ENCODE peak calls at places on chromosomes 3 and 15, in four cellular contexts. M is A549, V is K562, Y is HepG2. T is an unnamed sample.

GRCh38 chr15:98856540-98856907 is 151.1 kb downstream of the PGPEP1L start:
- DNase-seq in M (peak), V (no peak), Y (no peak), T (no peak)

GRCh38 chr3:73510298-73510697 is 114.4 kb downstream of the PDZRN3 start:
- DNase-seq in M (no peak), V (no peak), Y (no peak), T (no peak)

GRCh38 chr3:185715091-185715490 is 109.8 kb downstream of the IGF2BP2 start:
- DNase-seq in M (no peak), V (no peak), Y (no peak), T (peak)

GRCh38 chr3:50661321-50661837 is 13.3 kb upstream of the DOCK3 start:
- DNase-seq in M (no peak), V (no peak), Y (no peak), T (no peak)

GRCh38 chr3:195762611-195763247 is 42.0 kb downstream of the MUC20 start:
- DNase-seq in M (no peak), V (no peak), Y (no peak), T (no peak)

GRCh38 chr3:15331606-15332404 is 581 bp downstream of the SH3BP5 start:
- DNase-seq in M (no peak), V (no peak), Y (no peak), T (peak)

GRCh38 chr3:64916937-64917336 is 229.1 kb upstream of the ADAMTS9 start:
- DNase-seq in M (no peak), V (peak), Y (no peak), T (no peak)

GRCh38 chr3:50591196-50591741 is 20.3 kb downstream of the CISH start:
- DNase-seq in M (no peak), V (no peak), Y (no peak), T (no peak)

GRCh38 chr15:101406796-101407195 is 82.7 kb downstream of the PCSK6 start:
- DNase-seq in M (no peak), V (no peak), Y (no peak), T (no peak)

GRCh38 chr15:51649659-51650521 is 27.3 kb upstream of the DMXL2 start:
- DNase-seq in M (peak), V (peak), Y (peak), T (no peak)

DNA sequence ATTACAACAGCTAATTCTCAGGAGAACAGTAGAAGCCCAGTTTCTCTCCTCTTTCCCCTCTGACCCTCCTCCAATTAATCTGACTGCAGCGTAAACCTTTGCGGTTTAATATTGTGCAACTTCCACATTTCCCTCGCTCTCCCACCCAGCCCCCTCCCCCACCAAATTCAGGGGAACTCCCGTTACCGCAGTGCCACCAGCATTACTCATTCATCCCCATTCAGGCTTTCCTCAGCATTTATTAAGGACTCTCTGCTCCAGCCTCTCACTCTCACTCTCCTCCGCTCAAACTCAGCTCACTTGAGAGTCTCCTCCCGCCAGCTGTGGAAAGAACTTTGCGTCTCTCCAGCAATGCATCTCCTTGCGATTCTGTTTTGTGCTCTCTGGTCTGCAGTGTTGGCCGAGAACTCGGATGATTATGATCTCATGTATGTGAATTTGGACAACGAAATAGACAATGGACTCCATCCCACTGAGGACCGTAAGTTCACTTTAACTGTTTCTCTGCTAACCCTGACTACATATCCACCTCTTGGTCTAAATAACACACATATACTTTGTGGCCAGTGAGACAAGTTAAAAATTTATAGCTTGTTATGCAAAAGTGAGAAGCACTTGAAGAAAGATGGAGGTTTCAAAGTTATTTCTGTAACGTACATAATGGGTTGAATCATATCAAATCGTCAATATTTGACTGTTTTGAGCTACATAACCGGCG is at the start of gene PTX3:
- DNase-seq in M (peak), V (no peak), Y (no peak), T (peak)
- TF ChIP-seq JUN in M (no peak), V (no peak), Y (no peak), T (no peak)

GRCh38 chr3:149388001-149388435 is 10.6 kb upstream of the TM4SF1 start:
- DNase-seq in M (peak), V (no peak), Y (no peak), T (no peak)
- TF ChIP-seq JUN in M (peak), V (no peak), Y (no peak), T (no peak)

GRCh38 chr3:171644681-171645080 is 165.6 kb downstream of the PLD1 start:
- DNase-seq in M (no peak), V (no peak), Y (no peak), T (no peak)

GRCh38 chr3:171648079-171648478 is 162.2 kb downstream of the PLD1 start:
- DNase-seq in M (no peak), V (no peak), Y (no peak), T (no peak)

GRCh38 chr3:171643033-171643432 is 167.2 kb downstream of the PLD1 start:
- DNase-seq in M (no peak), V (no peak), Y (no peak), T (no peak)

GRCh38 chr3:171649282-171649681 is 161.0 kb downstream of the PLD1 start:
- DNase-seq in M (no peak), V (no peak), Y (no peak), T (no peak)

GRCh38 chr3:171646357-171647133 is 163.7 kb downstream of the PLD1 start:
- DNase-seq in M (peak), V (peak), Y (peak), T (no peak)
- TF ChIP-seq JUN in M (no peak), V (no peak), Y (no peak), T (no peak)

DNA sequence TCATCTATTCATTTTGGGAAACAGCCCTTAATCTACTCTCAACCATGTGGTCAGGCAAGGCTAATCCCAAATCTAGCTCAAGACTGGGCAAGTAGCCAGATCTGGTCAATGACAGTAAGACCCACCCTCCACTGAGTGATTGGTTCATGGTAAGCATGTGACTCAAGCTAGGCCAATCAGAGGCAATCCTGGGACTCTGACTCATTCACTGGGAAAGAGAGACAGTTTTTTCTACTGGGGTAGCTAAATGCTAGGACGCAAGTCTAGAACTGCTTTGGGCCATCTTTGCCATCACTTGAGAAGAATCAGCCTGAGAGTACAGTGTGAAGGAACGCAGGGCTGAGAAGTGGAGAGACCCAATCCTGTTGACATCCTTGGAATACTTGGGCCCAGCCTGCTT is 9.3 kb upstream of the RAD18 start:
- DNase-seq in M (peak), V (peak), Y (peak), T (no peak)
- TF ChIP-seq JUN in M (no peak), V (peak), Y (no peak), T (no peak)

GRCh38 chr3:107065094-107065861 is 312.0 kb upstream of the CCDC54 start:
- DNase-seq in M (no peak), V (no peak), Y (no peak), T (no peak)

GRCh38 chr3:107063351-107063750 is 313.9 kb upstream of the CCDC54 start:
- DNase-seq in M (no peak), V (no peak), Y (no peak), T (no peak)

GRCh38 chr3:107062787-107063186 is 314.5 kb upstream of the CCDC54 start:
- DNase-seq in M (no peak), V (no peak), Y (no peak), T (no peak)

GRCh38 chr3:107062310-107062709 is 314.9 kb upstream of the CCDC54 start:
- DNase-seq in M (no peak), V (no peak), Y (no peak), T (no peak)

GRCh38 chr3:107064445-107065060 is 312.7 kb upstream of the CCDC54 start:
- DNase-seq in M (peak), V (peak), Y (peak), T (peak)
- TF ChIP-seq JUN in M (no peak), V (no peak), Y (no peak), T (no peak)

GRCh38 chr3:175431396-175431795 is 572.3 kb downstream of the NAALADL2 start:
- DNase-seq in M (no peak), V (no peak), Y (no peak), T (no peak)
- TF ChIP-seq JUN in M (no peak), V (no peak), Y (no peak), T (no peak)

DNA sequence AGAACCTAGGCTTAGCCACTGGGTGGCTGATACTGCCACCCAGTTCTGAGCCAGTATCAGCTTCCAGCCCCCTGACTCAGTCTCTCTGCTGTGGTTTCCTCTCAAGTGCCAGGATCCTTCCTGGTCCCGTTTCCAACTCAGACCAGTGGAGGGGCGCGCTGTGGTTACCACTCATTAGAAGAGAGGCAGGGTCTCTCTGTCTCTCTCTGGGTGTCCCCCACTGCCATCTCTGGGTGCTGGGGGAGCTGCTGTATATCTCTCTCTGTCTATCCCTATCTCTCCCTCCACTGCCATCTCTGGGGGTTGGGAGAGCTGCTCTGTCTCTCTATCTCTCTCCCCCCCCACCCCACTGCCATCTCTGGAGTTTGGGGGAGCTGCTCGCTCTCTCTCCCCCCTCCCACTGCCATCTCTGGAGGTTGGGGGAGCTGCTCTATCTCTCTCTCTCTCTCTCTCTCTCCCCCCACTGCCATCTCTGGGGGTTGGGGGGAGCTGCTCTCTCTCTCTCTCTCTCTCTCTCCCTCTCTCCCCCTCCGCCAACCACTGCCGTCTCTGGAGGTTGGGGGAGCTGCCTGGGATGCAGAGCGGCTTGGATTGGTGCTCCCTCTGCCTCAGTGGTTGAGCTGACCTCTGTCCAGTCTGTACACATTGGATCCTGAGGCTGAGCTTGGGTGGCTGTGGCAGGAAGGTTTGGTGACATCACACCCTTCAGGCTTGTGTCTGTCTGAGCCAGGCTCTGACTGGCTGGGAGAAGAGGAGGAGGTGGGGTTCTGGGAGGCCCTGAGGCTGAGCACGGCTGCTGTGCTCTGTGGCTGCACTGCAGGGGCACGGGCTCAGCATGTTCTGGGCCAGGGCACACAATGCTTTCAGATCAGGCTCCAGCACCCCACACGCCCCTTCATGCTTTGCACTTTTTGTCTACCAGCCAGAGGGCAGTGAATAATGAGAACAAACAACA is 98.9 kb downstream of the APBA2 start:
- DNase-seq in M (no peak), V (no peak), Y (peak), T (no peak)
- TF ChIP-seq JUN in M (no peak), V (no peak), Y (no peak), T (no peak)

GRCh38 chr3:97954193-97954827 is 17.9 kb downstream of the RIOX2 start:
- DNase-seq in M (no peak), V (no peak), Y (no peak), T (no peak)

GRCh38 chr3:97949743-97950142 is 22.5 kb downstream of the RIOX2 start:
- DNase-seq in M (no peak), V (no peak), Y (no peak), T (no peak)

GRCh38 chr3:97952872-97953271 is 19.4 kb downstream of the RIOX2 start:
- DNase-seq in M (no peak), V (no peak), Y (no peak), T (no peak)

GRCh38 chr3:97950360-97950759 is 21.9 kb downstream of the RIOX2 start:
- DNase-seq in M (no peak), V (no peak), Y (no peak), T (no peak)

DNA sequence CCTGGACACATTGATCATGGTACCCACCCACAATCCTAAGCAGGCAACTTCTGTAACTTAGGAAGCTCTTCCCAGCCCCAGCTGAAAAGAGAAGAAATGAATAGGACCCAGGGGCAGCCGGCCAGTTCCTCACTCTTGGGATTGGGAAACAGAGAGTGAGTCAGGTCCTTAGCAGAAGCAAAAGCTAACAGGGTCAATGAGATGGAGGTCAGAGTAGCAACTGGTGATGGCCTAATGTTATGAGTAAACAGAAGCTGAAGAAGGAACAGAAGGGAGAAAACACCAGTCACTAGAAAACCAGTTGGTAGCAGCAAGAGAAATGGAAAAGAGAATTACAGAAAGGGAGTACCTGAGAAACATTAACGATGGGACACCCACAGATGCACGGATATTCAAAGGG is 20.0 kb downstream of the RIOX2 start:
- DNase-seq in M (no peak), V (no peak), Y (no peak), T (no peak)
- TF ChIP-seq JUN in M (no peak), V (no peak), Y (no peak), T (no peak)

GRCh38 chr15:66779331-66780009 is 77.4 kb downstream of the SMAD6 start:
- DNase-seq in M (no peak), V (no peak), Y (peak), T (no peak)

GRCh38 chr15:66780973-66781718 is 79.1 kb downstream of the SMAD6 start:
- DNase-seq in M (no peak), V (no peak), Y (no peak), T (no peak)

GRCh38 chr15:66778314-66778665 is 76.3 kb downstream of the SMAD6 start:
- DNase-seq in M (no peak), V (no peak), Y (no peak), T (no peak)

GRCh38 chr15:66778716-66779115 is 76.7 kb downstream of the SMAD6 start:
- DNase-seq in M (no peak), V (no peak), Y (no peak), T (no peak)

DNA sequence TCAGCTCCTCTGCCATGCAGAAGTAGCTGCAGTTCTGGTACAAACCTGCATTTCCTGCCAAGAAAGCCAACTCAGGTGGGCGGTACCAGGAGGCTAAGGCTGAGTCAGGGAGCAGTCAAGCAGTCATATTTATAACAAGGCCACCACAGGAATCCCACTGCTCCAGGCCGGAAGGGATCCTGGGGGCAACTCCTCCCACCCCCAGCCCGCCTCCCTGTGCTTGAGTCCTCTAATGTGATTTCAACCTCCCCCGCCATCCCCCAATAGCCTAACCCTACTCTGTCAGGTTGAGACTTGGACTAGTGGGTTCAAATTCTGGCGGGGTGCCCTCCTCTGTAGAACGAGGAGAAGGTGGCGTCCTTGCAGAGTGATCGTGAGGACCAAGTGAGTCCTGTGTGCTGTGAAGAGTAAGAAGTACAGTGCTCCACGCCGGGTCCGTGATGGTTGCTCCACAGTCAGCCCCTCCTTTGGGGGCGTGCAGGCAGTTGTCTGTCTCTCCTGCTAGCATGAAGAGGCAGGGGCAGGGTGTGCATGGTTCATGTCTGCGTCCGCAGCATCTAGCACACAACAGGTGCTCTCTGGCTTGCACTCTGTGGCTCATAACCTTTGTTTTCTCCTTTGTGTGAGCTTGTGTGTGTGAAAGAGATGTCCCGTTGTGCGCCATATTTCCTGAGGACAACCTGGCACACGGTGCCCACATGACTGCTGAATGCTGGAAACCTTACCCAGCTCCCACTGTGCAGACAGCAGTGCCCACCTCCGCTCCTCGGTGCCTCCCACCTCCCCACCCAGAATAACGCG is 78.3 kb downstream of the SMAD6 start:
- DNase-seq in M (peak), V (no peak), Y (no peak), T (no peak)
- TF ChIP-seq JUN in M (no peak), V (no peak), Y (no peak), T (no peak)

T was measured in WTC11.